ENCODE peak calls at places on chromosomes 6 and 20, in ten cellular contexts. M, P, F, L, Z, K, C, A, N and V are unnamed samples.
A peak's percentile ranks its signal among the peaks of the same experiment; 100 is the strongest.

GRCh38 chr20:1392443-1392692 is 486 bp downstream of the FKBP1A start:
- DNase-seq in M (peak; percentile 10), P (no peak), F (no peak), L (no peak), Z (no peak), K (no peak), C (peak; percentile 41), A (no peak), N (no peak), V (peak; percentile 58)

GRCh38 chr6:85113934-85114582 is 335.8 kb upstream of the NT5E start:
- DNase-seq in M (no peak), P (no peak), F (no peak), L (no peak), Z (no peak), K (no peak), C (peak; percentile 38), A (no peak), N (no peak), V (peak; percentile 64)

GRCh38 chr6:35359744-35360348 is 17.5 kb downstream of the PPARD start:
- DNase-seq in M (no peak), P (no peak), F (no peak), L (peak; percentile 47), Z (no peak), K (no peak), C (peak; percentile 67), A (no peak), N (no peak), V (peak; percentile 87)

GRCh38 chr6:142088858-142089216 is 43.9 kb upstream of the GJE1 start:
- DNase-seq in M (peak; percentile 32), P (peak; percentile 6), F (no peak), L (peak; percentile 24), Z (peak; percentile 5), K (no peak), C (peak; percentile 57), A (no peak), N (no peak), V (peak; percentile 66)

GRCh38 chr6:41548841-41549642 is 2.9 kb downstream of the FOXP4 start:
- DNase-seq in M (no peak), P (no peak), F (no peak), L (no peak), Z (no peak), K (no peak), C (no peak), A (no peak), N (no peak), V (no peak)

GRCh38 chr6:35318200-35318844 is 20.7 kb downstream of the DEF6 start:
- DNase-seq in M (no peak), P (peak; percentile 82), F (peak; percentile 88), L (peak; percentile 71), Z (no peak), K (no peak), C (peak; percentile 97), A (peak; percentile 96), N (no peak), V (peak; percentile 81)

GRCh38 chr6:106496791-106497190 is 132.5 kb downstream of the RTN4IP1 start:
- DNase-seq in M (no peak), P (no peak), F (no peak), L (no peak), Z (no peak), K (no peak), C (no peak), A (no peak), N (no peak), V (no peak)

GRCh38 chr6:53741417-53741816 is 53.4 kb upstream of the LRRC1 start:
- DNase-seq in M (peak; percentile 43), P (no peak), F (no peak), L (no peak), Z (no peak), K (peak; percentile 79), C (no peak), A (no peak), N (no peak), V (no peak)

GRCh38 chr6:127865108-127865507 is 35.8 kb downstream of the THEMIS start:
- DNase-seq in M (no peak), P (no peak), F (no peak), L (no peak), Z (no peak), K (no peak), C (no peak), A (no peak), N (no peak), V (no peak)

GRCh38 chr6:90256698-90257485 is 39.8 kb downstream of the BACH2 start:
- DNase-seq in M (no peak), P (no peak), F (no peak), L (peak; percentile 59), Z (no peak), K (peak; percentile 29), C (no peak), A (no peak), N (no peak), V (peak; percentile 77)

GRCh38 chr6:126716826-126717514 is 377.1 kb downstream of the CENPW start:
- DNase-seq in M (no peak), P (no peak), F (no peak), L (no peak), Z (no peak), K (no peak), C (no peak), A (peak; percentile 50), N (no peak), V (no peak)

GRCh38 chr6:131083687-131084086 is 20.6 kb upstream of the EPB41L2 start:
- DNase-seq in M (no peak), P (no peak), F (no peak), L (no peak), Z (no peak), K (no peak), C (no peak), A (no peak), N (no peak), V (no peak)

GRCh38 chr6:36769676-36770499 is 69.4 kb downstream of the CPNE5 start:
- DNase-seq in M (peak; percentile 79), P (no peak), F (no peak), L (peak; percentile 36), Z (no peak), K (peak; percentile 54), C (peak; percentile 63), A (no peak), N (no peak), V (peak; percentile 51)

GRCh38 chr6:138757131-138757530 is 16.4 kb upstream of the CCDC28A start:
- DNase-seq in M (no peak), P (no peak), F (no peak), L (no peak), Z (no peak), K (no peak), C (peak; percentile 31), A (no peak), N (no peak), V (no peak)

GRCh38 chr20:35991142-35991771 is 22.9 kb downstream of the CNBD2 start:
- DNase-seq in M (peak; percentile 24), P (peak; percentile 25), F (no peak), L (peak; percentile 35), Z (no peak), K (peak; percentile 46), C (peak; percentile 62), A (peak; percentile 57), N (no peak), V (peak; percentile 68)